ENCODE peak calls at places on chromosomes 13 and 19, in seven cellular contexts. Y is activated T-helper 1 cell treated with Interleukin-2 at 50 U/mL for 16 hours; F is nephron progenitor cell; D is stimulated activated CD4-positive, alpha-beta T cell treated with anti-CD3 and anti-CD28 coated beads, Interleukin-4, amount 100 ng/mL, for 48 hours; Z is CD8-positive, alpha-beta T cell; R is EH; L is tibial nerve. A is an unnamed sample.

GRCh38 chr19:1211494-1212234 is 6.1 kb downstream of the STK11 start:
- DNase-seq in L (no peak), Y (no peak), D (no peak), R (no peak), Z (no peak), F (peak; percentile 43), A (no peak)

GRCh38 chr13:98626298-98626940 is 49.5 kb upstream of the STK24 start:
- DNase-seq in D (no peak), L (no peak), Z (no peak), Y (no peak), R (peak; percentile 18), F (no peak), A (peak; percentile 35)

GRCh38 chr19:45716314-45717130 is 14.2 kb downstream of the FBXO46 start:
- DNase-seq in F (no peak), Y (no peak), Z (no peak), D (no peak), R (peak; percentile 39), L (peak; percentile 35), A (no peak)

GRCh38 chr19:10620786-10621185 is 4.6 kb upstream of the SLC44A2 start:
- DNase-seq in R (peak; percentile 30), Y (no peak), F (no peak), D (no peak), L (no peak), Z (no peak), A (no peak)

GRCh38 chr19:35978832-35979365 is 16.1 kb upstream of the SDHAF1 start:
- DNase-seq in D (no peak), F (no peak), R (no peak), Y (no peak), L (no peak), Z (no peak), A (no peak)

GRCh38 chr13:42807866-42808265 is 26.5 kb downstream of the FAM216B start:
- DNase-seq in D (no peak), F (no peak), L (no peak), R (peak; percentile 60), Z (no peak), Y (no peak), A (no peak)

GRCh38 chr19:41420101-41420880 is 6.9 kb downstream of the B3GNT8 start:
- DNase-seq in L (no peak), R (no peak), F (no peak), D (no peak), Z (no peak), Y (no peak), A (no peak)

GRCh38 chr19:10206226-10206873 is 11.6 kb upstream of the DNMT1 start:
- DNase-seq in R (peak; percentile 54), F (no peak), Z (no peak), D (no peak), Y (no peak), L (no peak), A (no peak)

GRCh38 chr13:101157261-101157660 is 259.0 kb downstream of the NALCN start:
- DNase-seq in L (no peak), F (no peak), Y (no peak), Z (no peak), D (no peak), R (peak; percentile 25), A (no peak)

GRCh38 chr19:33688657-33688992 is 66.9 kb downstream of the CHST8 start:
- DNase-seq in Z (no peak), L (no peak), D (no peak), F (no peak), R (no peak), Y (no peak), A (no peak)

GRCh38 chr13:91346848-91347211 is 657 bp upstream of the MIR17HG start:
- DNase-seq in D (no peak), Y (peak; percentile 18), Z (peak; percentile 54), F (peak; percentile 30), R (no peak), L (no peak), A (no peak)

GRCh38 chr13:27927444-27928352 is 7.9 kb downstream of the PDX1 start:
- DNase-seq in D (no peak), Y (no peak), L (no peak), R (no peak), Z (no peak), F (no peak), A (no peak)

GRCh38 chr19:49552749-49553148 is 24.9 kb downstream of the RCN3 start:
- DNase-seq in D (no peak), L (no peak), Z (peak; percentile 50), R (no peak), Y (no peak), F (no peak), A (no peak)

GRCh38 chr19:42548545-42548944 is 20.3 kb upstream of the CEACAM1 start:
- DNase-seq in Z (no peak), L (no peak), Y (no peak), D (no peak), R (peak; percentile 5), F (no peak), A (no peak)

GRCh38 chr19:46697142-46697960 is 19.6 kb downstream of the PRKD2 start:
- DNase-seq in Y (no peak), R (peak; percentile 76), F (peak; percentile 99), L (peak; percentile 79), D (no peak), Z (no peak), A (peak; percentile 79)

GRCh38 chr13:95643814-95644598 is 500 bp downstream of the DZIP1 start:
- DNase-seq in R (peak; percentile 57), D (no peak), F (no peak), L (no peak), Z (no peak), Y (no peak), A (peak; percentile 44)

GRCh38 chr13:97878421-97879375 is 74.8 kb upstream of the IPO5 start:
- DNase-seq in Y (no peak), F (no peak), L (no peak), D (no peak), R (peak; percentile 29), Z (no peak), A (no peak)

GRCh38 chr13:93727301-93728141 is 500.9 kb downstream of the GPC6 start:
- DNase-seq in F (no peak), Z (no peak), L (no peak), D (no peak), R (peak; percentile 57), Y (no peak), A (no peak)

GRCh38 chr13:43574601-43575000 is 212.2 kb downstream of the ENOX1 start:
- DNase-seq in Z (no peak), R (no peak), F (no peak), L (no peak), Y (no peak), D (no peak), A (no peak)

GRCh38 chr19:9295411-9295849 is 14.2 kb downstream of the ZNF699 start:
- DNase-seq in R (peak; percentile 27), Y (no peak), F (no peak), Z (no peak), L (no peak), D (no peak), A (no peak)

GRCh38 chr19:34596115-34596514 is 80.8 kb downstream of the SCGB2B2 start:
- DNase-seq in R (no peak), Z (no peak), D (no peak), F (no peak), L (no peak), Y (no peak), A (no peak)

GRCh38 chr19:15672580-15673175 is at the start of gene CYP4F12:
- DNase-seq in D (peak; percentile 8), Z (peak; percentile 43), F (no peak), R (peak; percentile 1), L (peak; percentile 86), Y (no peak), A (no peak)

GRCh38 chr19:49536921-49537462 is 9.2 kb downstream of the RCN3 start:
- DNase-seq in L (no peak), F (no peak), Z (no peak), R (no peak), Y (no peak), D (no peak), A (no peak)

GRCh38 chr13:28654276-28654675 is 4.7 kb upstream of the POMP start:
- DNase-seq in L (no peak), D (no peak), F (no peak), R (peak; percentile 39), Z (no peak), Y (no peak), A (no peak)

GRCh38 chr19:44512326-44513298 is 12.3 kb upstream of the ZNF180 start:
- DNase-seq in R (peak; percentile 47), Z (no peak), Y (no peak), L (no peak), F (peak; percentile 66), D (peak; percentile 50), A (peak; percentile 29)

GRCh38 chr13:44276061-44276460 is 97.6 kb upstream of the SERP2 start:
- DNase-seq in D (no peak), F (no peak), Y (no peak), R (no peak), Z (no peak), L (no peak), A (no peak)

GRCh38 chr19:632228-633067 is 889 bp downstream of the POLRMT start:
- DNase-seq in R (peak; percentile 78), Y (no peak), D (peak; percentile 45), Z (no peak), F (peak; percentile 73), L (peak; percentile 52), A (peak; percentile 22)

GRCh38 chr19:52735734-52736133 is 890 bp upstream of the ZNF611 start:
- DNase-seq in Y (no peak), D (no peak), Z (no peak), L (peak; percentile 44), F (peak; percentile 23), R (peak; percentile 68), A (no peak)

GRCh38 chr19:29671393-29672076 is 6.3 kb downstream of the PLEKHF1 start:
- DNase-seq in R (no peak), F (no peak), Z (peak; percentile 96), D (peak; percentile 77), Y (peak; percentile 83), L (no peak), A (no peak)

GRCh38 chr19:8666814-8667405 is 31.7 kb downstream of the ACTL9 start:
- DNase-seq in D (no peak), Z (no peak), L (no peak), F (no peak), R (no peak), Y (no peak), A (no peak)

GRCh38 chr19:13277104-13277809 is 127.0 kb downstream of the IER2 start:
- DNase-seq in Y (peak; percentile 24), D (peak; percentile 39), R (peak; percentile 79), F (peak; percentile 61), Z (peak; percentile 47), L (peak; percentile 79), A (peak; percentile 72)

GRCh38 chr13:113974304-113975281 is 717 bp upstream of the C13orf46 start:
- DNase-seq in R (no peak), D (no peak), Z (peak; percentile 13), F (no peak), L (no peak), Y (no peak), A (no peak)

GRCh38 chr19:46861691-46862503 is 1.1 kb downstream of the ARHGAP35 start:
- DNase-seq in Z (no peak), R (peak; percentile 40), D (no peak), F (peak; percentile 30), Y (no peak), L (no peak), A (no peak)

GRCh38 chr13:26499209-26499601 is 58.3 kb upstream of the WASF3 start:
- DNase-seq in R (peak; percentile 19), L (no peak), D (no peak), F (no peak), Z (no peak), Y (no peak), A (no peak)

GRCh38 chr19:55688422-55689218 is 13.6 kb downstream of the EPN1 start:
- DNase-seq in Y (no peak), D (no peak), F (peak; percentile 28), R (no peak), Z (no peak), L (no peak), A (peak; percentile 48)

A was measured in NCI-H2081.